ENCODE peak calls at places on chromosomes 5 and 9, in eight cellular contexts. K is IMR-90, N is tibial nerve, U is NB4, P is spleen, F is uterus, V is GM12891, R is transverse colon. S is an unnamed sample.

GRCh38 chr9:504921-505821 is 290.5 kb downstream of the DOCK8 start:
- DNase-seq in R (peak; percentile 37), U (peak; percentile 40), F (peak; percentile 22), P (peak; percentile 84), K (no peak), V (peak; percentile 20), N (no peak), S (peak; percentile 35)

GRCh38 chr5:42912184-42912766 is 100.6 kb upstream of the SELENOP start:
- DNase-seq in P (no peak), U (peak; percentile 71), F (no peak), R (no peak), K (peak; percentile 72), V (no peak), N (peak; percentile 32), S (peak; percentile 62)

GRCh38 chr9:79116709-79117108 is 455.1 kb upstream of the TLE4 start:
- DNase-seq in N (no peak), F (no peak), V (no peak), P (no peak), U (no peak), R (no peak), K (no peak), S (no peak)

GRCh38 chr5:124744170-124744911 is 2.1 kb downstream of the ZNF608 start:
- DNase-seq in U (no peak), K (peak; percentile 27), F (peak; percentile 55), P (peak; percentile 83), V (no peak), N (no peak), R (peak; percentile 76), S (no peak)

GRCh38 chr9:87040410-87041009 is 93.2 kb upstream of the GAS1 start:
- DNase-seq in K (no peak), F (no peak), V (no peak), N (no peak), U (no peak), P (no peak), R (no peak), S (no peak)

GRCh38 chr5:113295111-113295539 is 139.7 kb downstream of the TSSK1B start:
- DNase-seq in R (no peak), K (no peak), U (no peak), N (no peak), V (no peak), F (no peak), P (no peak), S (no peak)

GRCh38 chr5:58993461-58993860 is 410.6 kb downstream of the RAB3C start:
- DNase-seq in N (no peak), U (no peak), F (no peak), K (no peak), V (no peak), P (no peak), R (no peak), S (no peak)

GRCh38 chr9:130640681-130641080 is 23.7 kb upstream of the PRDM12 start:
- DNase-seq in V (no peak), U (no peak), K (no peak), F (no peak), N (no peak), P (no peak), R (no peak), S (no peak)

GRCh38 chr5:35089688-35090314 is 42.1 kb upstream of the AGXT2 start:
- DNase-seq in R (peak; percentile 72), N (peak; percentile 91), V (peak; percentile 29), K (peak; percentile 72), U (peak; percentile 67), P (no peak), F (peak; percentile 62), S (peak; percentile 16)

GRCh38 chr5:148998174-148998797 is 64.6 kb downstream of the SH3TC2 start:
- DNase-seq in P (no peak), V (peak; percentile 11), K (peak; percentile 75), F (no peak), U (peak; percentile 59), N (peak; percentile 82), R (no peak), S (peak; percentile 68)

GRCh38 chr5:157913575-157913974 is 54.6 kb upstream of the CLINT1 start:
- DNase-seq in K (no peak), R (no peak), P (no peak), F (no peak), N (no peak), V (no peak), U (no peak), S (no peak)

GRCh38 chr5:88394531-88395185 is 126.0 kb upstream of the TMEM161B start:
- DNase-seq in P (no peak), U (no peak), F (no peak), N (no peak), V (no peak), R (no peak), K (no peak), S (no peak)

GRCh38 chr9:82961504-82962125 is 101.3 kb downstream of the RASEF start:
- DNase-seq in R (peak; percentile 85), V (peak; percentile 20), P (peak; percentile 75), U (peak; percentile 71), N (peak; percentile 72), K (peak; percentile 70), F (peak; percentile 52), S (peak; percentile 77)

GRCh38 chr5:34499001-34499734 is 157.0 kb upstream of the RAI14 start:
- DNase-seq in N (no peak), F (no peak), K (peak; percentile 90), P (no peak), U (peak; percentile 75), V (no peak), R (no peak), S (no peak)

GRCh38 chr9:92147030-92147853 is 32.0 kb upstream of the SPTLC1 start:
- DNase-seq in R (peak; percentile 41), P (no peak), U (peak; percentile 64), V (no peak), K (peak; percentile 94), N (no peak), F (peak; percentile 81), S (peak; percentile 30)

GRCh38 chr5:159972538-159973362 is 36.2 kb upstream of the TTC1 start:
- DNase-seq in K (no peak), U (no peak), R (no peak), P (no peak), F (no peak), N (no peak), V (no peak), S (no peak)

GRCh38 chr9:121895836-121896544 is 197.1 kb downstream of the TTLL11 start:
- DNase-seq in N (peak; percentile 40), K (peak; percentile 71), R (peak; percentile 34), U (no peak), P (no peak), V (no peak), F (peak; percentile 85), S (no peak)

GRCh38 chr9:12276451-12276850 is 416.7 kb upstream of the TYRP1 start:
- DNase-seq in K (no peak), P (no peak), F (no peak), V (no peak), R (no peak), U (no peak), N (no peak), S (no peak)

GRCh38 chr5:148805323-148806290 is 20.8 kb upstream of the ADRB2 start:
- DNase-seq in P (peak; percentile 74), F (no peak), R (no peak), U (peak; percentile 98), N (no peak), V (no peak), K (peak; percentile 64), S (no peak)

GRCh38 chr9:90847971-90848370 is 46.4 kb downstream of the SYK start:
- DNase-seq in P (no peak), N (no peak), U (no peak), R (no peak), V (no peak), F (no peak), K (no peak), S (no peak)
- TF ChIP-seq POLR2A in P (no peak), N (no peak), U (no peak), R (no peak), V (no peak), F (no peak), K (no peak), S (no peak)

DNA sequence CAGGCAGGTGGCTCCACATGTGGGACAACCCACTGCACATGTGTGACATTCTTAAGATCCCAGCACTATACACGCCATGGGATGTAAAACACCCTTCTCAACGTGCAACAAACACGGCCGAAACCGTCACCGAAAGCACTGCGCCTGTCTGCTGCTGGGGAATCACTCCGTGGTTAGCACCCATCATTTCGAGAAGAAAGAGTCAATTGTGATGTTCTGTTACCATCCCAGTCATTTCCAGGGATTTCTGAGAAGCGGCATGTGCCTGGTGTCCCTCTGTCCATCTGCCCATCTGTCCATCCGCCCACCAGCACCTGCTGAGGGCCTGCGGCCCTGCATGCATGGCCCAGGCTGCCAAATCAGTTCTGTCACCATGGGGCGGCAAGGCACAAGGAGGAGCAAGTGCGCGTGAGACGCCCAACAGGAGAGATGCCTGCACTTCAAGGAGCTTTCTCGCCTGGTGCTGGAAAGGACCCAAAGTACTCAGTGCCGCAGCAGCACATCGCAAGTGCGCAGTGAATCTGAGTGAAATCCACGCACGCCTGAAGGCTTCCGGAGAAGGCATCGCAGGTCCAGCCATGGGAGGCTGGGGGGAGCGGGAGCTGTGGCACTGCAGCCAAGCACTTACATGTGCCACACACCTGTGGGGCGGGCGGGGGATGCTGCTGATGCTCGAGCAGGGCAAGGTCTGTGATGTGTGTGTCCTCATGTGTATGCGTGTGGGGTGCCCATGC is 38.0 kb downstream of the VAV2 start:
- DNase-seq in N (no peak), P (peak; percentile 80), K (no peak), F (no peak), U (no peak), R (no peak), V (no peak), S (no peak)
- TF ChIP-seq POLR2A in N (no peak), P (no peak), K (no peak), F (no peak), U (no peak), R (no peak), V (no peak), S (no peak)

DNA sequence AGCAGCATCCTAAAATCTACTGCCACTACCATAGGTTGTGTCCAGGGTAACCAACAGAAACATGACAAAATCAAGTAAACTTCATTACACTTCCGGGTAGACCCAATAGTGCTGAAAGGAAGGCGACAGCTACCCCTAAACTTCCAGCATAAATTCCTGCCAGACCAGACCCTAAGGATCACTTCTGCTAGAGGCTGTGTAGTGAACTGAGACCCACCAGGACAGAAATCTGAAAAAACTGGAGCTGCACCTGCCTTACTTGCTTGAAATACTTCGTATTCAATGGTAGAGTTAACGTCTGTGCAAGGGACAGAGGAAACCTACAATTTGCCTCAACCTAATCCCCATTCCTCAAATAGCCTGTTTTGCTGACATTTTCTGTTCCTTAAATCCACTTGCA is 1.0 kb upstream of the SECISBP2 start:
- DNase-seq in F (no peak), R (no peak), N (no peak), V (no peak), U (peak; percentile 15), K (no peak), P (no peak), S (no peak)
- TF ChIP-seq POLR2A in F (no peak), R (no peak), N (no peak), V (peak; percentile 58), U (no peak), K (no peak), P (no peak), S (no peak)

GRCh38 chr5:172775326-172776234 is 4.6 kb upstream of the DUSP1 start:
- DNase-seq in N (peak; percentile 92), U (peak; percentile 94), V (no peak), F (peak; percentile 87), R (peak; percentile 84), P (peak; percentile 87), K (peak; percentile 90), S (peak; percentile 87)
- TF ChIP-seq POLR2A in N (no peak), U (no peak), V (no peak), F (peak; percentile 8), R (peak; percentile 49), P (no peak), K (no peak), S (peak; percentile 40)

GRCh38 chr5:140402258-140403074 is 833 bp downstream of the ANKHD1 start:
- DNase-seq in K (peak; percentile 29), P (no peak), U (peak; percentile 77), F (peak; percentile 32), V (peak; percentile 21), N (peak; percentile 19), R (peak; percentile 36), S (peak; percentile 76)
- TF ChIP-seq POLR2A in K (no peak), P (no peak), U (no peak), F (no peak), V (no peak), N (no peak), R (no peak), S (no peak)

S was measured in erythroblast.